ENCODE peak calls at places on chromosomes 13 and 19, in four cellular contexts. I, F, H and A are unnamed samples.

GRCh38 chr19:40831502-40832430 is 18.5 kb downstream of the CYP2A6 start:
- DNase-seq in I (peak; percentile 98), F (no peak), H (peak; percentile 13), A (no peak)

GRCh38 chr19:29524201-29524911 is 1.4 kb upstream of the VSTM2B start:
- DNase-seq in I (no peak), F (peak; percentile 37), H (peak; percentile 78), A (no peak)

GRCh38 chr19:18450934-18451836 is 13.3 kb upstream of the ISYNA1 start:
- DNase-seq in I (peak; percentile 81), F (peak; percentile 74), H (peak; percentile 97), A (peak; percentile 83)

GRCh38 chr19:20244356-20244755 is 77.3 kb downstream of the ZNF486 start:
- DNase-seq in I (no peak), F (no peak), H (no peak), A (no peak)

GRCh38 chr13:95858286-95859075 is 181.5 kb downstream of the DNAJC3 start:
- DNase-seq in I (peak; percentile 85), F (no peak), H (no peak), A (no peak)

GRCh38 chr19:19319725-19320361 is 466 bp downstream of the SUGP1 start:
- DNase-seq in I (no peak), F (no peak), H (no peak), A (peak; percentile 87)

GRCh38 chr19:17327654-17328516 is 6.8 kb downstream of the ANO8 start:
- DNase-seq in I (peak; percentile 83), F (peak; percentile 84), H (peak; percentile 97), A (peak; percentile 86)

GRCh38 chr13:36718146-36718545 is 44.3 kb downstream of the SERTM1 start:
- DNase-seq in I (peak; percentile 47), F (no peak), H (no peak), A (no peak)

GRCh38 chr13:112322562-112322961 is 53.6 kb upstream of the SPACA7 start:
- DNase-seq in I (no peak), F (no peak), H (no peak), A (no peak)

GRCh38 chr13:89401209-89401810 is 1730.1 kb downstream of the SLITRK5 start:
- DNase-seq in I (peak; percentile 86), F (no peak), H (no peak), A (no peak)

GRCh38 chr19:17920527-17920926 is 12.3 kb upstream of the CCDC124 start:
- DNase-seq in I (no peak), F (no peak), H (no peak), A (no peak)

GRCh38 chr13:36918246-36919060 is 1.6 kb downstream of the SMAD9 start:
- DNase-seq in I (peak; percentile 17), F (no peak), H (no peak), A (no peak)

GRCh38 chr19:49094505-49095482 is 9.5 kb downstream of the SNRNP70 start:
- DNase-seq in I (no peak), F (no peak), H (no peak), A (no peak)
- H3K27ac ChIP-seq in I (peak overlapping the region; percentile 48), F (no peak overlapping the region), H (no peak overlapping the region), A (no peak overlapping the region)

GRCh38 chr13:44855860-44856259 is 133.4 kb downstream of the NUFIP1 start:
- DNase-seq in I (no peak), F (no peak), H (no peak), A (no peak)
- H3K27ac ChIP-seq in I (no peak overlapping the region), F (no peak overlapping the region), H (no peak overlapping the region), A (peak overlapping the region; percentile 81)

DNA sequence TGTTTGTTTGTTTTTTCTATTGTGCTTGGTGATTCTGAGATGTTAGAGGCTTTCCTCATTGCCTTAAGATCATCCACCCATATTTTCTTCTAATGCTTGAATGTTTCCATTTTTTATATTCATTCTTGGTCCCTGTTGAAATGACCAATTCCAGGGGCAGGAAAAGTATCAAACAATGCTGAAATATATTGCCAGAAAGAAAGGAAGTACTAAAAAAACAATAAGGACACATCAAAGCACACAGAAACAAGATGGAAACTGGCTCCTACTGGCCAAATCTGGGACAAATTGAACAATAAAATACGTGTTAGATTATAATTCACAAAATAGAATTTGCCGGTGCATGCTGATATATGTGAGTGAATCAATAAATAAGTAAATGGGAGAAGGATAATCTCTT is 23.9 kb downstream of the ZDHHC20 start:
- DNase-seq in I (no peak), F (no peak), H (no peak), A (no peak)
- H3K27ac ChIP-seq in I (no peak overlapping the region), F (no peak overlapping the region), H (no peak overlapping the region), A (peak overlapping the region; percentile 65)

GRCh38 chr13:105994340-105994739 is 541.1 kb downstream of the EFNB2 start:
- DNase-seq in I (no peak), F (no peak), H (no peak), A (no peak)

GRCh38 chr13:105996391-105997028 is 539.0 kb downstream of the EFNB2 start:
- DNase-seq in I (no peak), F (no peak), H (no peak), A (no peak)

GRCh38 chr13:105991131-105991530 is 544.3 kb downstream of the EFNB2 start:
- DNase-seq in I (no peak), F (no peak), H (no peak), A (no peak)

GRCh38 chr13:105990256-105990958 is 545.1 kb downstream of the EFNB2 start:
- DNase-seq in I (no peak), F (no peak), H (no peak), A (no peak)

GRCh38 chr13:105991622-105992254 is 543.7 kb downstream of the EFNB2 start:
- DNase-seq in I (peak; percentile 82), F (no peak), H (no peak), A (no peak)
- H3K27ac ChIP-seq in I (no peak overlapping the region), F (no peak overlapping the region), H (peak overlapping the region; percentile 42), A (no peak overlapping the region)

GRCh38 chr19:36142496-36142895 is 2.6 kb downstream of the CAPNS1 start:
- DNase-seq in I (no peak), F (no peak), H (no peak), A (no peak)

GRCh38 chr19:36140289-36141038 is 598 bp downstream of the CAPNS1 start:
- DNase-seq in I (peak; percentile 58), F (peak; percentile 36), H (peak; percentile 87), A (no peak)

GRCh38 chr19:36141039-36141914 is 1.4 kb downstream of the CAPNS1 start:
- DNase-seq in I (peak; percentile 85), F (peak; percentile 79), H (peak; percentile 100), A (peak; percentile 93)

GRCh38 chr19:36139473-36140288 is at the start of gene CAPNS1:
- DNase-seq in I (peak; percentile 98), F (peak; percentile 97), H (peak; percentile 99), A (peak; percentile 99)

GRCh38 chr19:36142046-36142445 is 2.2 kb downstream of the CAPNS1 start:
- DNase-seq in I (no peak), F (no peak), H (no peak), A (no peak)
- H3K27ac ChIP-seq in I (no peak overlapping the region), F (no peak overlapping the region), H (no peak overlapping the region), A (no peak overlapping the region)

GRCh38 chr19:38251564-38252051 is 4.6 kb downstream of the PPP1R14A start:
- DNase-seq in I (peak; percentile 53), F (no peak), H (peak; percentile 54), A (no peak)

GRCh38 chr19:38250821-38251563 is 5.2 kb downstream of the PPP1R14A start:
- DNase-seq in I (peak; percentile 73), F (no peak), H (peak; percentile 71), A (peak; percentile 86)

GRCh38 chr19:38248421-38248820 is 7.8 kb downstream of the PPP1R14A start:
- DNase-seq in I (no peak), F (no peak), H (no peak), A (no peak)

GRCh38 chr19:38252385-38252784 is 3.8 kb downstream of the PPP1R14A start:
- DNase-seq in I (no peak), F (no peak), H (peak; percentile 50), A (no peak)

GRCh38 chr19:38250428-38250820 is 5.8 kb downstream of the PPP1R14A start:
- DNase-seq in I (no peak), F (no peak), H (no peak), A (no peak)
- H3K27ac ChIP-seq in I (no peak overlapping the region), F (no peak overlapping the region), H (no peak overlapping the region), A (peak overlapping the region; percentile 91)

GRCh38 chr19:1232652-1233360 is 5.0 kb downstream of the CBARP start:
- DNase-seq in I (peak; percentile 72), F (no peak), H (no peak), A (peak; percentile 86)
- H3K27ac ChIP-seq in I (peak overlapping the region; percentile 81), F (no peak overlapping the region), H (no peak overlapping the region), A (peak overlapping the region; percentile 45)

GRCh38 chr19:55372316-55373081 is 2.2 kb upstream of the IL11 start:
- DNase-seq in I (peak; percentile 36), F (no peak), H (peak; percentile 67), A (no peak)
- H3K27ac ChIP-seq in I (no peak overlapping the region), F (no peak overlapping the region), H (no peak overlapping the region), A (no peak overlapping the region)

GRCh38 chr13:110254151-110254679 is 52.7 kb downstream of the COL4A1 start:
- DNase-seq in I (no peak), F (no peak), H (no peak), A (no peak)

GRCh38 chr13:110257408-110257807 is 49.5 kb downstream of the COL4A1 start:
- DNase-seq in I (no peak), F (no peak), H (peak; percentile 23), A (no peak)

GRCh38 chr13:110254751-110255553 is 52.0 kb downstream of the COL4A1 start:
- DNase-seq in I (no peak), F (no peak), H (no peak), A (peak; percentile 36)

GRCh38 chr13:110258876-110259631 is 47.9 kb downstream of the COL4A1 start:
- DNase-seq in I (no peak), F (no peak), H (peak; percentile 17), A (no peak)

DNA sequence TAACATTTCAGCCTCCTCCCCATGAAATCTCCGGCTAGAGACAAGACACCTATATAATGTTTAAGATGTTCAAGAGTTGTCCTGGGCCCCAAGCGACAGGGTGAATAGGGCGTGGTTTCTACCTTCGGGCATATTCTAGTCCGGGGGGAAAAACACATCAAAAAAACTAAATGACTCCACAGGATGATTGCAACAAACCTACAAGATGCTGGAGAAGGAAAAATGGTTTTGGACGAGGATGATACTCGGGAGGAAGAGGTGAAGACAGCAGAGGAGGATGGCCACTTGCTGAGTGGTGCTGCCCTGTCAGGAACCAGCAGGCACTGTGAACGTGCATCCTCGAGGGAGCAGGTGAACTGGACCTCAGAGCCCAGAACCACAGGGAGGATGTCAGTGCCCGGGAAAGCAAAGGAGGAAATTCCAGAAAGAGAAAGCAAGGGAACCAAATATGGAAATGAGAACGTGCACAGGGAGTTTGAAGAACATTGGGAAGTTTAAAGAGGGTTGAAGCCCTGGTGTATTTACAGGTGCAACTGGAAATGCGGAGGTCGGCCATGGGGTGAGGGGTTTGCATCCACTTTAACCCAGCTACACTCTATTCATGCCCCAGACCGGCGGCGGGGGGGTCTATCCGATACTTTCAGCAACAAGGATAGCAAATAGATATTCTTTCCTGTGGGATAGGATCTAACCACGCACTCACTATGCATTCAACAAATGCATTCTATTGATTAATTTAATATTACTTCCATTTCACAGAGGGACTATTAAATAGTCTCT is 50.6 kb downstream of the COL4A1 start:
- DNase-seq in I (no peak), F (no peak), H (no peak), A (no peak)
- H3K27ac ChIP-seq in I (no peak overlapping the region), F (no peak overlapping the region), H (no peak overlapping the region), A (peak overlapping the region; percentile 38)